ENCODE peak calls at places on chromosomes 11 and 22, in six cellular contexts. One of them, this sample, is unnamed.

GRCh38 chr11:6270584-6271246 is 11.1 kb downstream of the CCKBR start:
- DNase-seq in endodermal cell: peak
- DNase-seq in M059J: no peak
- DNase-seq in stimulated activated CD8-positive, alpha-beta memory T cell treated with anti-CD3 and anti-CD28 coated beads, Interleukin-4, amount 100 ng/mL, for 4 hours: no peak
- DNase-seq in lung: no peak
- DNase-seq in activated naive CD4-positive, alpha-beta T cell treated with anti-CD3 and anti-CD28 coated beads, Interleukin-2, amount 10 ng/mL, durations not matched to agents 7 days and 5 days: no peak
- DNase-seq in this sample: no peak

GRCh38 chr22:27776410-27776958 is 25.1 kb downstream of the MN1 start:
- DNase-seq in activated naive CD4-positive, alpha-beta T cell treated with anti-CD3 and anti-CD28 coated beads, Interleukin-2, amount 10 ng/mL, durations not matched to agents 7 days and 5 days: no peak
- DNase-seq in endodermal cell: no peak
- DNase-seq in stimulated activated CD8-positive, alpha-beta memory T cell treated with anti-CD3 and anti-CD28 coated beads, Interleukin-4, amount 100 ng/mL, for 4 hours: no peak
- DNase-seq in lung: no peak
- DNase-seq in M059J: no peak
- DNase-seq in this sample: no peak

GRCh38 chr11:27646051-27646818 is 54.0 kb downstream of the BDNF start:
- DNase-seq in activated naive CD4-positive, alpha-beta T cell treated with anti-CD3 and anti-CD28 coated beads, Interleukin-2, amount 10 ng/mL, durations not matched to agents 7 days and 5 days: no peak
- DNase-seq in endodermal cell: peak
- DNase-seq in M059J: no peak
- DNase-seq in stimulated activated CD8-positive, alpha-beta memory T cell treated with anti-CD3 and anti-CD28 coated beads, Interleukin-4, amount 100 ng/mL, for 4 hours: no peak
- DNase-seq in lung: no peak
- DNase-seq in this sample: no peak

GRCh38 chr22:46053563-46054090 is 76.7 kb upstream of the WNT7B start:
- DNase-seq in lung: peak
- DNase-seq in endodermal cell: no peak
- DNase-seq in activated naive CD4-positive, alpha-beta T cell treated with anti-CD3 and anti-CD28 coated beads, Interleukin-2, amount 10 ng/mL, durations not matched to agents 7 days and 5 days: peak
- DNase-seq in stimulated activated CD8-positive, alpha-beta memory T cell treated with anti-CD3 and anti-CD28 coated beads, Interleukin-4, amount 100 ng/mL, for 4 hours: no peak
- DNase-seq in M059J: peak
- DNase-seq in this sample: no peak

GRCh38 chr11:46741600-46742484 is 22.8 kb downstream of the F2 start:
- DNase-seq in activated naive CD4-positive, alpha-beta T cell treated with anti-CD3 and anti-CD28 coated beads, Interleukin-2, amount 10 ng/mL, durations not matched to agents 7 days and 5 days: no peak
- DNase-seq in stimulated activated CD8-positive, alpha-beta memory T cell treated with anti-CD3 and anti-CD28 coated beads, Interleukin-4, amount 100 ng/mL, for 4 hours: no peak
- DNase-seq in M059J: no peak
- DNase-seq in endodermal cell: no peak
- DNase-seq in lung: no peak
- DNase-seq in this sample: no peak

GRCh38 chr11:112776834-112777793 is 184.1 kb upstream of the NCAM1 start:
- DNase-seq in M059J: no peak
- DNase-seq in lung: no peak
- DNase-seq in endodermal cell: peak
- DNase-seq in activated naive CD4-positive, alpha-beta T cell treated with anti-CD3 and anti-CD28 coated beads, Interleukin-2, amount 10 ng/mL, durations not matched to agents 7 days and 5 days: no peak
- DNase-seq in stimulated activated CD8-positive, alpha-beta memory T cell treated with anti-CD3 and anti-CD28 coated beads, Interleukin-4, amount 100 ng/mL, for 4 hours: no peak
- DNase-seq in this sample: no peak

GRCh38 chr22:19059481-19060278 is 62.5 kb downstream of the DGCR2 start:
- DNase-seq in stimulated activated CD8-positive, alpha-beta memory T cell treated with anti-CD3 and anti-CD28 coated beads, Interleukin-4, amount 100 ng/mL, for 4 hours: no peak
- DNase-seq in activated naive CD4-positive, alpha-beta T cell treated with anti-CD3 and anti-CD28 coated beads, Interleukin-2, amount 10 ng/mL, durations not matched to agents 7 days and 5 days: no peak
- DNase-seq in M059J: no peak
- DNase-seq in endodermal cell: no peak
- DNase-seq in lung: no peak
- DNase-seq in this sample: no peak

GRCh38 chr11:116693206-116694016 is 79.4 kb downstream of the BUD13 start:
- DNase-seq in M059J: no peak
- DNase-seq in endodermal cell: peak
- DNase-seq in activated naive CD4-positive, alpha-beta T cell treated with anti-CD3 and anti-CD28 coated beads, Interleukin-2, amount 10 ng/mL, durations not matched to agents 7 days and 5 days: no peak
- DNase-seq in stimulated activated CD8-positive, alpha-beta memory T cell treated with anti-CD3 and anti-CD28 coated beads, Interleukin-4, amount 100 ng/mL, for 4 hours: no peak
- DNase-seq in lung: no peak
- DNase-seq in this sample: no peak

GRCh38 chr11:70184396-70184795 is 18.7 kb upstream of the FADD start:
- DNase-seq in endodermal cell: no peak
- DNase-seq in activated naive CD4-positive, alpha-beta T cell treated with anti-CD3 and anti-CD28 coated beads, Interleukin-2, amount 10 ng/mL, durations not matched to agents 7 days and 5 days: no peak
- DNase-seq in lung: no peak
- DNase-seq in stimulated activated CD8-positive, alpha-beta memory T cell treated with anti-CD3 and anti-CD28 coated beads, Interleukin-4, amount 100 ng/mL, for 4 hours: no peak
- DNase-seq in M059J: no peak
- DNase-seq in this sample: no peak

GRCh38 chr22:47813661-47814060 is 1051.2 kb downstream of the TBC1D22A start:
- DNase-seq in lung: no peak
- DNase-seq in stimulated activated CD8-positive, alpha-beta memory T cell treated with anti-CD3 and anti-CD28 coated beads, Interleukin-4, amount 100 ng/mL, for 4 hours: no peak
- DNase-seq in M059J: no peak
- DNase-seq in activated naive CD4-positive, alpha-beta T cell treated with anti-CD3 and anti-CD28 coated beads, Interleukin-2, amount 10 ng/mL, durations not matched to agents 7 days and 5 days: no peak
- DNase-seq in endodermal cell: peak
- DNase-seq in this sample: no peak

GRCh38 chr11:110838808-110839207 is 126.6 kb upstream of the ARHGAP20 start:
- DNase-seq in activated naive CD4-positive, alpha-beta T cell treated with anti-CD3 and anti-CD28 coated beads, Interleukin-2, amount 10 ng/mL, durations not matched to agents 7 days and 5 days: no peak
- DNase-seq in M059J: no peak
- DNase-seq in endodermal cell: peak
- DNase-seq in lung: no peak
- DNase-seq in stimulated activated CD8-positive, alpha-beta memory T cell treated with anti-CD3 and anti-CD28 coated beads, Interleukin-4, amount 100 ng/mL, for 4 hours: no peak
- DNase-seq in this sample: no peak

GRCh38 chr22:31238057-31238456 is 26.0 kb downstream of the LIMK2 start:
- DNase-seq in stimulated activated CD8-positive, alpha-beta memory T cell treated with anti-CD3 and anti-CD28 coated beads, Interleukin-4, amount 100 ng/mL, for 4 hours: no peak
- DNase-seq in lung: no peak
- DNase-seq in endodermal cell: no peak
- DNase-seq in activated naive CD4-positive, alpha-beta T cell treated with anti-CD3 and anti-CD28 coated beads, Interleukin-2, amount 10 ng/mL, durations not matched to agents 7 days and 5 days: no peak
- DNase-seq in M059J: peak
- DNase-seq in this sample: no peak

GRCh38 chr11:2688381-2689231 is 11.2 kb downstream of the KCNQ1OT1 start:
- DNase-seq in lung: no peak
- DNase-seq in stimulated activated CD8-positive, alpha-beta memory T cell treated with anti-CD3 and anti-CD28 coated beads, Interleukin-4, amount 100 ng/mL, for 4 hours: no peak
- DNase-seq in M059J: no peak
- DNase-seq in endodermal cell: peak
- DNase-seq in activated naive CD4-positive, alpha-beta T cell treated with anti-CD3 and anti-CD28 coated beads, Interleukin-2, amount 10 ng/mL, durations not matched to agents 7 days and 5 days: no peak
- DNase-seq in this sample: no peak

GRCh38 chr11:79050784-79051183 is 390.0 kb downstream of the TENM4 start:
- DNase-seq in M059J: no peak
- DNase-seq in endodermal cell: no peak
- DNase-seq in stimulated activated CD8-positive, alpha-beta memory T cell treated with anti-CD3 and anti-CD28 coated beads, Interleukin-4, amount 100 ng/mL, for 4 hours: no peak
- DNase-seq in lung: no peak
- DNase-seq in activated naive CD4-positive, alpha-beta T cell treated with anti-CD3 and anti-CD28 coated beads, Interleukin-2, amount 10 ng/mL, durations not matched to agents 7 days and 5 days: no peak
- DNase-seq in this sample: no peak

GRCh38 chr22:46592390-46592872 is 27.8 kb upstream of the GRAMD4 start:
- DNase-seq in lung: no peak
- DNase-seq in activated naive CD4-positive, alpha-beta T cell treated with anti-CD3 and anti-CD28 coated beads, Interleukin-2, amount 10 ng/mL, durations not matched to agents 7 days and 5 days: peak
- DNase-seq in M059J: peak
- DNase-seq in stimulated activated CD8-positive, alpha-beta memory T cell treated with anti-CD3 and anti-CD28 coated beads, Interleukin-4, amount 100 ng/mL, for 4 hours: no peak
- DNase-seq in endodermal cell: peak
- DNase-seq in this sample: peak

GRCh38 chr11:2675540-2675939 is 24.3 kb downstream of the KCNQ1OT1 start:
- DNase-seq in activated naive CD4-positive, alpha-beta T cell treated with anti-CD3 and anti-CD28 coated beads, Interleukin-2, amount 10 ng/mL, durations not matched to agents 7 days and 5 days: no peak
- DNase-seq in stimulated activated CD8-positive, alpha-beta memory T cell treated with anti-CD3 and anti-CD28 coated beads, Interleukin-4, amount 100 ng/mL, for 4 hours: no peak
- DNase-seq in endodermal cell: no peak
- DNase-seq in M059J: no peak
- DNase-seq in lung: no peak
- DNase-seq in this sample: no peak

GRCh38 chr11:122319842-122320555 is 204.0 kb upstream of the BLID start:
- DNase-seq in endodermal cell: no peak
- DNase-seq in stimulated activated CD8-positive, alpha-beta memory T cell treated with anti-CD3 and anti-CD28 coated beads, Interleukin-4, amount 100 ng/mL, for 4 hours: no peak
- DNase-seq in lung: no peak
- DNase-seq in M059J: no peak
- DNase-seq in activated naive CD4-positive, alpha-beta T cell treated with anti-CD3 and anti-CD28 coated beads, Interleukin-2, amount 10 ng/mL, durations not matched to agents 7 days and 5 days: no peak
- DNase-seq in this sample: no peak

GRCh38 chr11:43427971-43428370 is 69.3 kb downstream of the TTC17 start:
- DNase-seq in M059J: no peak
- DNase-seq in lung: no peak
- DNase-seq in activated naive CD4-positive, alpha-beta T cell treated with anti-CD3 and anti-CD28 coated beads, Interleukin-2, amount 10 ng/mL, durations not matched to agents 7 days and 5 days: no peak
- DNase-seq in stimulated activated CD8-positive, alpha-beta memory T cell treated with anti-CD3 and anti-CD28 coated beads, Interleukin-4, amount 100 ng/mL, for 4 hours: no peak
- DNase-seq in endodermal cell: no peak
- DNase-seq in this sample: no peak

GRCh38 chr11:70026726-70027125 is 51.4 kb upstream of the ANO1 start:
- DNase-seq in endodermal cell: peak
- DNase-seq in lung: no peak
- DNase-seq in M059J: no peak
- DNase-seq in activated naive CD4-positive, alpha-beta T cell treated with anti-CD3 and anti-CD28 coated beads, Interleukin-2, amount 10 ng/mL, durations not matched to agents 7 days and 5 days: no peak
- DNase-seq in stimulated activated CD8-positive, alpha-beta memory T cell treated with anti-CD3 and anti-CD28 coated beads, Interleukin-4, amount 100 ng/mL, for 4 hours: no peak
- DNase-seq in this sample: no peak

GRCh38 chr11:75462117-75462653 is 29.2 kb upstream of the KLHL35 start:
- DNase-seq in activated naive CD4-positive, alpha-beta T cell treated with anti-CD3 and anti-CD28 coated beads, Interleukin-2, amount 10 ng/mL, durations not matched to agents 7 days and 5 days: no peak
- DNase-seq in stimulated activated CD8-positive, alpha-beta memory T cell treated with anti-CD3 and anti-CD28 coated beads, Interleukin-4, amount 100 ng/mL, for 4 hours: no peak
- DNase-seq in endodermal cell: peak
- DNase-seq in M059J: no peak
- DNase-seq in lung: no peak
- DNase-seq in this sample: no peak

GRCh38 chr11:117256573-117256972 is 24.1 kb downstream of the RNF214 start:
- DNase-seq in activated naive CD4-positive, alpha-beta T cell treated with anti-CD3 and anti-CD28 coated beads, Interleukin-2, amount 10 ng/mL, durations not matched to agents 7 days and 5 days: no peak
- DNase-seq in stimulated activated CD8-positive, alpha-beta memory T cell treated with anti-CD3 and anti-CD28 coated beads, Interleukin-4, amount 100 ng/mL, for 4 hours: no peak
- DNase-seq in endodermal cell: no peak
- DNase-seq in lung: no peak
- DNase-seq in M059J: peak
- DNase-seq in this sample: no peak

GRCh38 chr22:33018232-33018864 is 39.8 kb downstream of the SYN3 start:
- DNase-seq in M059J: peak
- DNase-seq in endodermal cell: peak
- DNase-seq in stimulated activated CD8-positive, alpha-beta memory T cell treated with anti-CD3 and anti-CD28 coated beads, Interleukin-4, amount 100 ng/mL, for 4 hours: no peak
- DNase-seq in activated naive CD4-positive, alpha-beta T cell treated with anti-CD3 and anti-CD28 coated beads, Interleukin-2, amount 10 ng/mL, durations not matched to agents 7 days and 5 days: peak
- DNase-seq in lung: peak
- DNase-seq in this sample: no peak

GRCh38 chr11:33708970-33709369 is 8.3 kb upstream of the C11orf91 start:
- DNase-seq in endodermal cell: no peak
- DNase-seq in M059J: no peak
- DNase-seq in activated naive CD4-positive, alpha-beta T cell treated with anti-CD3 and anti-CD28 coated beads, Interleukin-2, amount 10 ng/mL, durations not matched to agents 7 days and 5 days: no peak
- DNase-seq in lung: no peak
- DNase-seq in stimulated activated CD8-positive, alpha-beta memory T cell treated with anti-CD3 and anti-CD28 coated beads, Interleukin-4, amount 100 ng/mL, for 4 hours: no peak
- DNase-seq in this sample: no peak

GRCh38 chr11:44537679-44538078 is 27.8 kb upstream of the CD82 start:
- DNase-seq in M059J: no peak
- DNase-seq in lung: no peak
- DNase-seq in endodermal cell: peak
- DNase-seq in stimulated activated CD8-positive, alpha-beta memory T cell treated with anti-CD3 and anti-CD28 coated beads, Interleukin-4, amount 100 ng/mL, for 4 hours: no peak
- DNase-seq in activated naive CD4-positive, alpha-beta T cell treated with anti-CD3 and anti-CD28 coated beads, Interleukin-2, amount 10 ng/mL, durations not matched to agents 7 days and 5 days: no peak
- DNase-seq in this sample: no peak

GRCh38 chr22:19357270-19358105 is 66.0 kb upstream of the CLTCL1 start:
- DNase-seq in M059J: peak
- DNase-seq in lung: no peak
- DNase-seq in stimulated activated CD8-positive, alpha-beta memory T cell treated with anti-CD3 and anti-CD28 coated beads, Interleukin-4, amount 100 ng/mL, for 4 hours: no peak
- DNase-seq in activated naive CD4-positive, alpha-beta T cell treated with anti-CD3 and anti-CD28 coated beads, Interleukin-2, amount 10 ng/mL, durations not matched to agents 7 days and 5 days: no peak
- DNase-seq in endodermal cell: no peak
- DNase-seq in this sample: no peak

GRCh38 chr11:70501026-70501901 is 102.9 kb downstream of the CTTN start:
- DNase-seq in stimulated activated CD8-positive, alpha-beta memory T cell treated with anti-CD3 and anti-CD28 coated beads, Interleukin-4, amount 100 ng/mL, for 4 hours: no peak
- DNase-seq in endodermal cell: no peak
- DNase-seq in M059J: peak
- DNase-seq in activated naive CD4-positive, alpha-beta T cell treated with anti-CD3 and anti-CD28 coated beads, Interleukin-2, amount 10 ng/mL, durations not matched to agents 7 days and 5 days: no peak
- DNase-seq in lung: no peak
- DNase-seq in this sample: no peak

GRCh38 chr22:46104170-46104880 is 46.0 kb upstream of the PPARA start:
- DNase-seq in activated naive CD4-positive, alpha-beta T cell treated with anti-CD3 and anti-CD28 coated beads, Interleukin-2, amount 10 ng/mL, durations not matched to agents 7 days and 5 days: no peak
- DNase-seq in stimulated activated CD8-positive, alpha-beta memory T cell treated with anti-CD3 and anti-CD28 coated beads, Interleukin-4, amount 100 ng/mL, for 4 hours: no peak
- DNase-seq in M059J: no peak
- DNase-seq in lung: no peak
- DNase-seq in endodermal cell: no peak
- DNase-seq in this sample: no peak

GRCh38 chr22:36803358-36803757 is 13.5 kb downstream of the PVALB start:
- DNase-seq in endodermal cell: no peak
- DNase-seq in activated naive CD4-positive, alpha-beta T cell treated with anti-CD3 and anti-CD28 coated beads, Interleukin-2, amount 10 ng/mL, durations not matched to agents 7 days and 5 days: no peak
- DNase-seq in lung: no peak
- DNase-seq in stimulated activated CD8-positive, alpha-beta memory T cell treated with anti-CD3 and anti-CD28 coated beads, Interleukin-4, amount 100 ng/mL, for 4 hours: no peak
- DNase-seq in M059J: no peak
- DNase-seq in this sample: no peak

GRCh38 chr11:86681039-86681745 is 8.8 kb upstream of the ME3 start:
- DNase-seq in M059J: no peak
- DNase-seq in activated naive CD4-positive, alpha-beta T cell treated with anti-CD3 and anti-CD28 coated beads, Interleukin-2, amount 10 ng/mL, durations not matched to agents 7 days and 5 days: no peak
- DNase-seq in endodermal cell: no peak
- DNase-seq in lung: no peak
- DNase-seq in stimulated activated CD8-positive, alpha-beta memory T cell treated with anti-CD3 and anti-CD28 coated beads, Interleukin-4, amount 100 ng/mL, for 4 hours: no peak
- DNase-seq in this sample: no peak

GRCh38 chr11:68843052-68843561 is 1.4 kb upstream of the CPT1A start:
- DNase-seq in endodermal cell: peak
- DNase-seq in M059J: peak
- DNase-seq in lung: no peak
- DNase-seq in activated naive CD4-positive, alpha-beta T cell treated with anti-CD3 and anti-CD28 coated beads, Interleukin-2, amount 10 ng/mL, durations not matched to agents 7 days and 5 days: peak
- DNase-seq in stimulated activated CD8-positive, alpha-beta memory T cell treated with anti-CD3 and anti-CD28 coated beads, Interleukin-4, amount 100 ng/mL, for 4 hours: no peak
- DNase-seq in this sample: no peak

This sample was measured in SIG-M5.